ENCODE peak calls at places on chromosomes 6 and 20, in eight cellular contexts. J, Q, R, I, C, A, U and P are unnamed samples.

GRCh38 chr20:12086359-12086758 is 168.7 kb downstream of the BTBD3 start:
- DNase-seq in Q (no peak), A (no peak), J (no peak), R (no peak), U (no peak), I (no peak), C (no peak), P (no peak)

GRCh38 chr6:34182751-34183531 is 37.1 kb upstream of the GRM4 start:
- DNase-seq in R (no peak), J (peak), A (no peak), Q (no peak), I (peak), U (no peak), C (no peak), P (no peak)

GRCh38 chr20:47020231-47020630 is 125.6 kb downstream of the EYA2 start:
- DNase-seq in I (no peak), U (no peak), C (no peak), A (no peak), R (no peak), J (no peak), Q (no peak), P (no peak)

GRCh38 chr20:31684153-31685003 is 38.3 kb downstream of the BCL2L1 start:
- DNase-seq in C (no peak), Q (no peak), R (no peak), U (peak), J (no peak), A (no peak), I (no peak), P (no peak)

GRCh38 chr6:138695193-138695592 is 78.4 kb upstream of the CCDC28A start:
- DNase-seq in C (no peak), U (no peak), I (no peak), J (no peak), R (no peak), A (no peak), Q (no peak), P (no peak)

GRCh38 chr6:3159805-3160781 is 2.7 kb upstream of the TUBB2A start:
- DNase-seq in U (no peak), I (peak), C (peak), J (peak), Q (peak), R (no peak), A (no peak), P (no peak)

GRCh38 chr6:112760831-112761230 is 413.7 kb downstream of the RFPL4B start:
- DNase-seq in R (no peak), J (no peak), U (no peak), I (no peak), A (no peak), C (no peak), Q (no peak), P (no peak)

GRCh38 chr6:121917834-121918559 is 481.5 kb upstream of the HSF2 start:
- DNase-seq in I (no peak), J (no peak), U (no peak), A (no peak), C (peak), Q (no peak), R (no peak), P (no peak)

GRCh38 chr6:33815854-33816253 is 12.1 kb upstream of the MLN start:
- DNase-seq in Q (no peak), J (no peak), A (no peak), U (peak), R (peak), I (peak), C (peak), P (peak)

GRCh38 chr6:30614044-30614842 is 2.8 kb downstream of the PPP1R10 start:
- DNase-seq in C (no peak), R (no peak), A (no peak), U (no peak), J (no peak), Q (no peak), I (no peak), P (no peak)

GRCh38 chr6:48099713-48100675 is 11.0 kb downstream of the PTCHD4 start:
- DNase-seq in C (no peak), A (no peak), I (no peak), U (no peak), Q (no peak), R (no peak), J (no peak), P (no peak)

GRCh38 chr6:105300090-105300489 is 102.8 kb downstream of the PREP start:
- DNase-seq in A (no peak), I (no peak), J (no peak), C (no peak), U (no peak), Q (no peak), R (no peak), P (no peak)

GRCh38 chr6:136289579-136290405 is at the start of gene BCLAF1:
- DNase-seq in I (peak), A (peak), R (peak), Q (peak), C (peak), J (peak), U (peak), P (peak)

GRCh38 chr20:50724851-50725721 is 6.3 kb upstream of the PARD6B start:
- DNase-seq in C (peak), J (peak), A (peak), I (peak), U (no peak), R (peak), Q (peak), P (peak)

GRCh38 chr6:52712136-52712535 is 41.2 kb downstream of the TMEM14A start:
- DNase-seq in I (no peak), C (no peak), A (no peak), Q (no peak), J (no peak), U (no peak), R (no peak), P (no peak)

GRCh38 chr20:56429941-56430340 is 17.9 kb downstream of the CASS4 start:
- DNase-seq in U (no peak), A (no peak), Q (no peak), C (no peak), I (no peak), J (no peak), R (no peak), P (no peak)

GRCh38 chr6:150813993-150814359 is 51.5 kb upstream of the MTHFD1L start:
- DNase-seq in U (no peak), Q (peak), J (no peak), C (peak), I (no peak), A (no peak), R (no peak), P (no peak)

GRCh38 chr20:6651016-6651415 is 116.5 kb upstream of the BMP2 start:
- DNase-seq in C (peak), J (no peak), R (no peak), U (no peak), A (no peak), I (no peak), Q (peak), P (no peak)

GRCh38 chr6:158808918-158809678 is 10.1 kb downstream of the EZR start:
- DNase-seq in U (no peak), A (no peak), Q (no peak), R (no peak), J (no peak), I (no peak), C (no peak), P (no peak)

GRCh38 chr6:4169028-4169789 is 33.8 kb upstream of the ECI2 start:
- DNase-seq in Q (no peak), A (no peak), R (no peak), C (no peak), I (no peak), J (no peak), U (no peak), P (no peak)

GRCh38 chr6:29294499-29294914 is 7.0 kb upstream of the OR14J1 start:
- DNase-seq in R (no peak), U (no peak), I (peak), A (no peak), C (no peak), J (no peak), Q (no peak), P (no peak)

GRCh38 chr6:158211273-158212055 is 43.3 kb downstream of the GTF2H5 start:
- DNase-seq in R (no peak), I (no peak), A (no peak), C (no peak), Q (no peak), J (no peak), U (no peak), P (no peak)

GRCh38 chr20:46458891-46459750 is 52.7 kb upstream of the ELMO2 start:
- DNase-seq in C (no peak), I (peak), U (no peak), A (no peak), Q (no peak), R (peak), J (peak), P (no peak)

GRCh38 chr6:41836660-41837052 is 49.2 kb downstream of the TOMM6 start:
- DNase-seq in Q (no peak), J (no peak), R (no peak), C (no peak), U (no peak), I (no peak), A (no peak), P (no peak)

GRCh38 chr6:143775326-143775725 is 67.8 kb upstream of the LTV1 start:
- DNase-seq in U (no peak), A (no peak), J (no peak), C (no peak), R (no peak), I (no peak), Q (no peak), P (no peak)

GRCh38 chr20:13355386-13355785 is 134.3 kb downstream of the ISM1 start:
- DNase-seq in J (no peak), R (no peak), C (peak), Q (no peak), U (no peak), A (no peak), I (no peak), P (no peak)

GRCh38 chr6:42302441-42302840 is 84.8 kb upstream of the MRPS10 start:
- DNase-seq in U (no peak), I (no peak), C (no peak), J (no peak), Q (no peak), R (no peak), A (no peak), P (no peak)

GRCh38 chr6:55953384-55953783 is 78.0 kb upstream of the BMP5 start:
- DNase-seq in A (peak), C (peak), J (no peak), Q (peak), U (no peak), I (no peak), R (no peak), P (peak)

GRCh38 chr20:56630506-56631317 is 1.6 kb downstream of the TFAP2C start:
- DNase-seq in J (no peak), A (no peak), U (no peak), Q (no peak), C (peak), R (no peak), I (peak), P (peak)

GRCh38 chr20:11219192-11219591 is 545.4 kb upstream of the JAG1 start:
- DNase-seq in A (no peak), Q (no peak), J (no peak), C (no peak), R (no peak), I (no peak), U (no peak), P (no peak)

GRCh38 chr20:19501476-19502115 is 256.5 kb upstream of the RIN2 start:
- DNase-seq in U (no peak), R (no peak), C (no peak), A (no peak), Q (no peak), I (no peak), J (no peak), P (no peak)

GRCh38 chr6:56176741-56177140 is 70.6 kb downstream of the COL21A1 start:
- DNase-seq in I (no peak), U (no peak), A (no peak), J (no peak), R (no peak), Q (no peak), C (no peak), P (no peak)

GRCh38 chr20:62606551-62607201 is 35.6 kb upstream of the SLCO4A1 start:
- DNase-seq in I (no peak), R (no peak), C (no peak), J (no peak), A (no peak), U (no peak), Q (no peak), P (no peak)

GRCh38 chr6:142927904-142928303 is 17.1 kb downstream of the HIVEP2 start:
- DNase-seq in U (no peak), C (no peak), R (no peak), I (no peak), Q (no peak), A (no peak), J (no peak), P (no peak)